ENCODE peak calls at places on chromosomes 16 and 17, in four cellular contexts. One of them, this sample, is unnamed.

GRCh38 chr17:79942591-79943353 is 92.9 kb downstream of the TBC1D16 start:
- DNase-seq in M059J: peak; percentile 79
- DNase-seq in GM04503: no peak
- DNase-seq in mesendoderm: no peak
- DNase-seq in this sample: no peak

GRCh38 chr16:84754353-84754856 is 54.6 kb downstream of the USP10 start:
- DNase-seq in mesendoderm: peak; percentile 92
- DNase-seq in GM04503: peak; percentile 41
- DNase-seq in M059J: peak; percentile 83
- DNase-seq in this sample: peak; percentile 82

GRCh38 chr16:7449306-7449705 is 116.7 kb downstream of the RBFOX1 start:
- DNase-seq in M059J: no peak
- DNase-seq in GM04503: no peak
- DNase-seq in mesendoderm: no peak
- DNase-seq in this sample: no peak

GRCh38 chr16:82671743-82672142 is 45.0 kb downstream of the CDH13 start:
- DNase-seq in M059J: peak; percentile 59
- DNase-seq in mesendoderm: peak; percentile 44
- DNase-seq in GM04503: no peak
- DNase-seq in this sample: no peak

GRCh38 chr16:14097182-14097951 is 26.2 kb downstream of the MRTFB start:
- DNase-seq in M059J: peak; percentile 78
- DNase-seq in GM04503: no peak
- DNase-seq in mesendoderm: no peak
- DNase-seq in this sample: no peak

GRCh38 chr16:67675579-67675935 is 8.9 kb downstream of the C16orf86 start:
- DNase-seq in mesendoderm: no peak
- DNase-seq in GM04503: no peak
- DNase-seq in M059J: no peak
- DNase-seq in this sample: no peak

GRCh38 chr16:7227193-7227825 is 105.3 kb upstream of the RBFOX1 start:
- DNase-seq in GM04503: no peak
- DNase-seq in mesendoderm: peak; percentile 91
- DNase-seq in M059J: no peak
- DNase-seq in this sample: no peak

GRCh38 chr17:80649672-80650338 is 105.2 kb downstream of the RPTOR start:
- DNase-seq in mesendoderm: peak; percentile 90
- DNase-seq in GM04503: peak; percentile 73
- DNase-seq in M059J: peak; percentile 73
- DNase-seq in this sample: peak; percentile 24

GRCh38 chr16:83631006-83631405 is 176.8 kb upstream of the HSBP1 start:
- DNase-seq in mesendoderm: no peak
- DNase-seq in GM04503: no peak
- DNase-seq in M059J: peak; percentile 68
- DNase-seq in this sample: no peak

GRCh38 chr16:11316331-11317015 is 28.8 kb upstream of the RMI2 start:
- DNase-seq in GM04503: no peak
- DNase-seq in mesendoderm: peak; percentile 94
- DNase-seq in M059J: no peak
- DNase-seq in this sample: no peak

GRCh38 chr17:39808409-39808997 is 55.6 kb downstream of the IKZF3 start:
- DNase-seq in GM04503: no peak
- DNase-seq in mesendoderm: no peak
- DNase-seq in M059J: no peak
- DNase-seq in this sample: no peak

GRCh38 chr17:40854175-40854814 is 12.7 kb downstream of the KRT12 start:
- DNase-seq in mesendoderm: no peak
- DNase-seq in GM04503: peak; percentile 82
- DNase-seq in M059J: peak; percentile 84
- DNase-seq in this sample: peak; percentile 84

GRCh38 chr16:85582177-85582888 is 30.8 kb upstream of the GSE1 start:
- DNase-seq in M059J: peak; percentile 56
- DNase-seq in mesendoderm: no peak
- DNase-seq in GM04503: no peak
- DNase-seq in this sample: no peak

GRCh38 chr17:45147102-45147580 is 1.1 kb upstream of the HEXIM1 start:
- DNase-seq in GM04503: no peak
- DNase-seq in M059J: peak; percentile 64
- DNase-seq in mesendoderm: no peak
- DNase-seq in this sample: no peak

GRCh38 chr17:76528528-76529223 is 8.8 kb downstream of the CYGB start:
- DNase-seq in mesendoderm: no peak
- DNase-seq in GM04503: no peak
- DNase-seq in M059J: no peak
- DNase-seq in this sample: no peak

GRCh38 chr17:53797497-53797896 is 25.2 kb upstream of the KIF2B start:
- DNase-seq in M059J: no peak
- DNase-seq in mesendoderm: no peak
- DNase-seq in GM04503: no peak
- DNase-seq in this sample: no peak

GRCh38 chr16:262121-262745 is 13.5 kb downstream of the RGS11 start:
- DNase-seq in GM04503: no peak
- DNase-seq in mesendoderm: no peak
- DNase-seq in M059J: no peak
- DNase-seq in this sample: no peak

GRCh38 chr17:80655588-80655987 is 111.0 kb downstream of the RPTOR start:
- DNase-seq in mesendoderm: no peak
- DNase-seq in M059J: no peak
- DNase-seq in GM04503: no peak
- DNase-seq in this sample: no peak

GRCh38 chr16:3101841-3102470 is 2.9 kb upstream of the ZSCAN10 start:
- DNase-seq in GM04503: no peak
- DNase-seq in mesendoderm: peak; percentile 72
- DNase-seq in M059J: no peak
- DNase-seq in this sample: no peak

This sample was measured in HT1080.